ENCODE peak calls at places on chromosomes 2 and 18, in eight cellular contexts. One of them, this sample, is unnamed.

GRCh38 chr18:68441241-68441640 is 273.7 kb downstream of the TMX3 start:
- DNase-seq in lower leg skin: no peak
- DNase-seq in GM12865: no peak
- DNase-seq in Caco-2: no peak
- DNase-seq in WTC11: no peak
- DNase-seq in tibial artery: no peak
- DNase-seq in brain microvascular endothelial cell: no peak
- DNase-seq in tibial nerve: no peak
- DNase-seq in this sample: no peak

GRCh38 chr2:112980537-112980936 is 2.7 kb downstream of the IL36G start:
- DNase-seq in lower leg skin: no peak
- DNase-seq in GM12865: no peak
- DNase-seq in Caco-2: no peak
- DNase-seq in WTC11: no peak
- DNase-seq in tibial artery: no peak
- DNase-seq in brain microvascular endothelial cell: no peak
- DNase-seq in tibial nerve: no peak
- DNase-seq in this sample: no peak

GRCh38 chr2:70094171-70094977 is 7.1 kb downstream of the PCBP1 start:
- DNase-seq in lower leg skin: peak
- DNase-seq in GM12865: peak
- DNase-seq in Caco-2: no peak
- DNase-seq in WTC11: no peak
- DNase-seq in tibial artery: no peak
- DNase-seq in brain microvascular endothelial cell: peak
- DNase-seq in tibial nerve: peak
- DNase-seq in this sample: no peak

GRCh38 chr2:43853141-43854081 is 14.6 kb downstream of the ABCG8 start:
- DNase-seq in lower leg skin: peak
- DNase-seq in GM12865: no peak
- DNase-seq in Caco-2: no peak
- DNase-seq in WTC11: no peak
- DNase-seq in tibial artery: no peak
- DNase-seq in brain microvascular endothelial cell: no peak
- DNase-seq in tibial nerve: no peak
- DNase-seq in this sample: peak

GRCh38 chr18:27824841-27825720 is 351.8 kb downstream of the CDH2 start:
- DNase-seq in lower leg skin: no peak
- DNase-seq in GM12865: no peak
- DNase-seq in Caco-2: no peak
- DNase-seq in WTC11: no peak
- DNase-seq in tibial artery: no peak
- DNase-seq in brain microvascular endothelial cell: no peak
- DNase-seq in tibial nerve: no peak
- DNase-seq in this sample: no peak

GRCh38 chr2:73112913-73113633 is at the start of gene RAB11FIP5:
- DNase-seq in lower leg skin: peak
- DNase-seq in GM12865: peak
- DNase-seq in Caco-2: peak
- DNase-seq in WTC11: peak
- DNase-seq in tibial artery: peak
- DNase-seq in brain microvascular endothelial cell: peak
- DNase-seq in tibial nerve: peak
- DNase-seq in this sample: peak

GRCh38 chr2:227411320-227411989 is 23.7 kb upstream of the SCYGR1 start:
- DNase-seq in lower leg skin: no peak
- DNase-seq in GM12865: peak
- DNase-seq in Caco-2: no peak
- DNase-seq in WTC11: no peak
- DNase-seq in tibial artery: no peak
- DNase-seq in brain microvascular endothelial cell: peak
- DNase-seq in tibial nerve: no peak
- DNase-seq in this sample: peak

GRCh38 chr18:48676756-48677368 is 138.0 kb downstream of the CTIF start:
- DNase-seq in lower leg skin: peak
- DNase-seq in GM12865: peak
- DNase-seq in Caco-2: peak
- DNase-seq in WTC11: peak
- DNase-seq in tibial artery: peak
- DNase-seq in brain microvascular endothelial cell: peak
- DNase-seq in tibial nerve: peak
- DNase-seq in this sample: peak

GRCh38 chr2:15154289-15154688 is 406.8 kb downstream of the NBAS start:
- DNase-seq in lower leg skin: no peak
- DNase-seq in GM12865: no peak
- DNase-seq in Caco-2: no peak
- DNase-seq in WTC11: no peak
- DNase-seq in tibial artery: no peak
- DNase-seq in brain microvascular endothelial cell: peak
- DNase-seq in tibial nerve: no peak
- DNase-seq in this sample: no peak

GRCh38 chr18:79986726-79987125 is 1.6 kb downstream of the TXNL4A start:
- DNase-seq in lower leg skin: no peak
- DNase-seq in GM12865: no peak
- DNase-seq in Caco-2: no peak
- DNase-seq in WTC11: no peak
- DNase-seq in tibial artery: no peak
- DNase-seq in brain microvascular endothelial cell: no peak
- DNase-seq in tibial nerve: no peak
- DNase-seq in this sample: no peak

GRCh38 chr2:50769416-50769815 is 262.5 kb downstream of the NRXN1 start:
- DNase-seq in lower leg skin: no peak
- DNase-seq in GM12865: no peak
- DNase-seq in Caco-2: no peak
- DNase-seq in WTC11: peak
- DNase-seq in tibial artery: no peak
- DNase-seq in brain microvascular endothelial cell: no peak
- DNase-seq in tibial nerve: no peak
- DNase-seq in this sample: no peak

GRCh38 chr2:10289891-10290290 is 12.8 kb upstream of the HPCAL1 start:
- DNase-seq in lower leg skin: no peak
- DNase-seq in GM12865: no peak
- DNase-seq in Caco-2: no peak
- DNase-seq in WTC11: no peak
- DNase-seq in tibial artery: no peak
- DNase-seq in brain microvascular endothelial cell: peak
- DNase-seq in tibial nerve: no peak
- DNase-seq in this sample: no peak

GRCh38 chr2:230866704-230867561 is 2.2 kb downstream of the ITM2C start:
- DNase-seq in lower leg skin: no peak
- DNase-seq in GM12865: no peak
- DNase-seq in Caco-2: no peak
- DNase-seq in WTC11: no peak
- DNase-seq in tibial artery: no peak
- DNase-seq in brain microvascular endothelial cell: no peak
- DNase-seq in tibial nerve: no peak
- DNase-seq in this sample: no peak

GRCh38 chr2:69798466-69798908 is 31.0 kb upstream of the GMCL1 start:
- DNase-seq in lower leg skin: peak
- DNase-seq in GM12865: no peak
- DNase-seq in Caco-2: peak
- DNase-seq in WTC11: no peak
- DNase-seq in tibial artery: peak
- DNase-seq in brain microvascular endothelial cell: peak
- DNase-seq in tibial nerve: peak
- DNase-seq in this sample: no peak

GRCh38 chr2:43397411-43397810 is 171.0 kb upstream of the ZFP36L2 start:
- DNase-seq in lower leg skin: no peak
- DNase-seq in GM12865: no peak
- DNase-seq in Caco-2: no peak
- DNase-seq in WTC11: no peak
- DNase-seq in tibial artery: no peak
- DNase-seq in brain microvascular endothelial cell: no peak
- DNase-seq in tibial nerve: no peak
- DNase-seq in this sample: no peak

GRCh38 chr2:48589170-48589767 is 28.4 kb upstream of the GTF2A1L start:
- DNase-seq in lower leg skin: no peak
- DNase-seq in GM12865: peak
- DNase-seq in Caco-2: peak
- DNase-seq in WTC11: peak
- DNase-seq in tibial artery: peak
- DNase-seq in brain microvascular endothelial cell: peak
- DNase-seq in tibial nerve: peak
- DNase-seq in this sample: peak

GRCh38 chr2:212073360-212073759 is 465.2 kb downstream of the ERBB4 start:
- DNase-seq in lower leg skin: no peak
- DNase-seq in GM12865: no peak
- DNase-seq in Caco-2: no peak
- DNase-seq in WTC11: no peak
- DNase-seq in tibial artery: no peak
- DNase-seq in brain microvascular endothelial cell: no peak
- DNase-seq in tibial nerve: no peak
- DNase-seq in this sample: no peak

GRCh38 chr18:10228380-10228779 is 226.1 kb upstream of the APCDD1 start:
- DNase-seq in lower leg skin: no peak
- DNase-seq in GM12865: no peak
- DNase-seq in Caco-2: no peak
- DNase-seq in WTC11: no peak
- DNase-seq in tibial artery: no peak
- DNase-seq in brain microvascular endothelial cell: no peak
- DNase-seq in tibial nerve: no peak
- DNase-seq in this sample: no peak

GRCh38 chr2:127697482-127698180 is 3.7 kb upstream of the SFT2D3 start:
- DNase-seq in lower leg skin: no peak
- DNase-seq in GM12865: no peak
- DNase-seq in Caco-2: no peak
- DNase-seq in WTC11: no peak
- DNase-seq in tibial artery: no peak
- DNase-seq in brain microvascular endothelial cell: no peak
- DNase-seq in tibial nerve: no peak
- DNase-seq in this sample: no peak

GRCh38 chr2:127694986-127695385 is 6.3 kb upstream of the SFT2D3 start:
- DNase-seq in lower leg skin: no peak
- DNase-seq in GM12865: no peak
- DNase-seq in Caco-2: no peak
- DNase-seq in WTC11: no peak
- DNase-seq in tibial artery: peak
- DNase-seq in brain microvascular endothelial cell: no peak
- DNase-seq in tibial nerve: no peak
- DNase-seq in this sample: no peak

GRCh38 chr2:127698553-127699355 is 2.5 kb upstream of the SFT2D3 start:
- DNase-seq in lower leg skin: no peak
- DNase-seq in GM12865: no peak
- DNase-seq in Caco-2: no peak
- DNase-seq in WTC11: no peak
- DNase-seq in tibial artery: no peak
- DNase-seq in brain microvascular endothelial cell: no peak
- DNase-seq in tibial nerve: no peak
- DNase-seq in this sample: no peak

GRCh38 chr2:127700527-127701192 is 637 bp upstream of the SFT2D3 start:
- DNase-seq in lower leg skin: peak
- DNase-seq in GM12865: peak
- DNase-seq in Caco-2: peak
- DNase-seq in WTC11: peak
- DNase-seq in tibial artery: peak
- DNase-seq in brain microvascular endothelial cell: no peak
- DNase-seq in tibial nerve: no peak
- DNase-seq in this sample: peak

GRCh38 chr2:127695491-127696472 is 5.5 kb upstream of the SFT2D3 start:
- DNase-seq in lower leg skin: no peak
- DNase-seq in GM12865: peak
- DNase-seq in Caco-2: no peak
- DNase-seq in WTC11: peak
- DNase-seq in tibial artery: peak
- DNase-seq in brain microvascular endothelial cell: peak
- DNase-seq in tibial nerve: peak
- DNase-seq in this sample: peak
- TF ChIP-seq CTCF in lower leg skin: no peak
- TF ChIP-seq CTCF in GM12865: peak
- TF ChIP-seq CTCF in Caco-2: no peak
- TF ChIP-seq CTCF in WTC11: peak
- TF ChIP-seq CTCF in tibial artery: peak
- TF ChIP-seq CTCF in brain microvascular endothelial cell: peak
- TF ChIP-seq CTCF in tibial nerve: peak
- TF ChIP-seq CTCF in this sample: peak

DNA sequence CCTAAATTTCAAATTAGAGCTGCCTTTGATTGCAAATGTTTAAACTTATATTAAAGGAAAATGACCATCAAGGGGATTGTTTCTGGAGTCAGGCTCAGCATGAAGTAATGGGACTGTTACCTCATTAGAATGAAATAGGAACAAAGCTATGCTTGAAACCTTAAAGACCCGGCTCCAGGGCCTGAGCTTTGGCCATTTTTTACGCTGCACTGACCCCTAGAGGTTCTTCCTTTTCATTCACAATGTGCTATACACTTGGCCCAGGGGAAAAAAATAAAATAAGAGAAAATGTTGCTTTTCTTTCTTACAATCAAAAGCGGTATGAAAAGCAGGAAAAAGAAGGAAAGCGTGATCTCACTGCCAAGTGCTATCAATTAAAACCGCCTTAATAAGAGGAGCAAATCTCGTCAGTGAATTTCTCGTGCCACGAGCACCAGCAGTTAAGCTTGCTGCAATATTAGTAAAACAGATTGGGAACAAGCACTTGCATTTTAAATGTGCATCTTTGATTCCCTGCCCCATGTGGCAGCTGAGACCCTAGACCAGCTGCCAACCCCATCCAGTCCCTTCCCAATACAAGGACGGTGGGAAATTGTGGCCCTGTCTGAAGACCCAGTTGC is 96.6 kb downstream of the MBD2 start:
- DNase-seq in lower leg skin: no peak
- DNase-seq in GM12865: peak
- DNase-seq in Caco-2: peak
- DNase-seq in WTC11: peak
- DNase-seq in tibial artery: no peak
- DNase-seq in brain microvascular endothelial cell: peak
- DNase-seq in tibial nerve: no peak
- DNase-seq in this sample: peak
- TF ChIP-seq CTCF in lower leg skin: no peak
- TF ChIP-seq CTCF in GM12865: peak
- TF ChIP-seq CTCF in Caco-2: peak
- TF ChIP-seq CTCF in WTC11: peak
- TF ChIP-seq CTCF in tibial artery: peak
- TF ChIP-seq CTCF in brain microvascular endothelial cell: peak
- TF ChIP-seq CTCF in tibial nerve: peak
- TF ChIP-seq CTCF in this sample: peak

DNA sequence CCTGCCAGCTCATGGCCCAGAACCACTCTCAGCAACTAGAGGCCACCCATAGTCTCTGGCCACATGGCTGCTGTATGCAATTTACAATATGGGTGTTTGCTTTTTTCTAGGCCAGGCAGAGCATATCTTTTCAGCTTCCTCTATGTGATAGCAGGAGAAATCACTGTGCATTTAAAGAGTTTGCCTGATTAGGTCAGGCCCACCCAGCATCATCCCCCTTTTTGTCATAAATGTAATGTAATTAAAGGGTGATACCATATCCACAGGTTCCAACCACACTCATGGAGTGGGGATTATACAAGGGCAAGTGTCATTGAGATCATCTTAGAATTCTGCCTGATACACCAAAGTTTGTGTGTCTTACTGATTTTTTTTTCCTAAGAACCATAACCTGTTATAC is 71.7 kb upstream of the TTC21B start:
- DNase-seq in lower leg skin: no peak
- DNase-seq in GM12865: no peak
- DNase-seq in Caco-2: no peak
- DNase-seq in WTC11: no peak
- DNase-seq in tibial artery: no peak
- DNase-seq in brain microvascular endothelial cell: no peak
- DNase-seq in tibial nerve: no peak
- DNase-seq in this sample: no peak
- TF ChIP-seq CTCF in lower leg skin: no peak
- TF ChIP-seq CTCF in GM12865: no peak
- TF ChIP-seq CTCF in Caco-2: no peak
- TF ChIP-seq CTCF in WTC11: no peak
- TF ChIP-seq CTCF in tibial artery: no peak
- TF ChIP-seq CTCF in brain microvascular endothelial cell: no peak
- TF ChIP-seq CTCF in tibial nerve: no peak
- TF ChIP-seq CTCF in this sample: no peak

GRCh38 chr2:131682122-131682944 is 154.6 kb downstream of the CCDC74A start:
- DNase-seq in lower leg skin: peak
- DNase-seq in GM12865: peak
- DNase-seq in Caco-2: peak
- DNase-seq in WTC11: peak
- DNase-seq in tibial artery: peak
- DNase-seq in brain microvascular endothelial cell: peak
- DNase-seq in tibial nerve: peak
- DNase-seq in this sample: peak
- TF ChIP-seq CTCF in lower leg skin: no peak
- TF ChIP-seq CTCF in GM12865: peak
- TF ChIP-seq CTCF in Caco-2: peak
- TF ChIP-seq CTCF in WTC11: no peak
- TF ChIP-seq CTCF in tibial artery: peak
- TF ChIP-seq CTCF in brain microvascular endothelial cell: peak
- TF ChIP-seq CTCF in tibial nerve: peak
- TF ChIP-seq CTCF in this sample: peak

This sample was measured in GM13977.